ENCODE peak calls at places on chromosomes 5 and 9, in six cellular contexts. A, E, B, X, Q and W are unnamed samples.

GRCh38 chr5:83015676-83016075 is 61.5 kb downstream of the TMEM167A start:
- DNase-seq in E (no peak), Q (peak; percentile 19), X (peak; percentile 58), B (no peak), A (no peak), W (peak; percentile 18)

GRCh38 chr9:127977877-127978647 is 2.7 kb downstream of the EEIG1 start:
- DNase-seq in B (peak; percentile 94), X (peak; percentile 87), A (peak; percentile 70), E (no peak), Q (peak; percentile 87), W (peak; percentile 78)

GRCh38 chr5:155562153-155562552 is 548.6 kb downstream of the KIF4B start:
- DNase-seq in E (no peak), X (no peak), A (no peak), Q (no peak), B (no peak), W (no peak)

GRCh38 chr9:38651400-38652042 is 31.1 kb upstream of the ANKRD18A start:
- DNase-seq in A (peak; percentile 47), Q (no peak), E (no peak), X (peak; percentile 64), B (no peak), W (no peak)

GRCh38 chr9:69891696-69892095 is 71.1 kb downstream of the CFAP95 start:
- DNase-seq in B (no peak), Q (no peak), E (no peak), X (no peak), A (no peak), W (no peak)

GRCh38 chr5:124343451-124343867 is 403.0 kb downstream of the ZNF608 start:
- DNase-seq in X (peak; percentile 15), A (no peak), B (peak; percentile 69), E (no peak), Q (peak; percentile 99), W (no peak)

GRCh38 chr9:7862170-7862569 is 62.6 kb upstream of the DMAC1 start:
- DNase-seq in X (no peak), A (no peak), E (no peak), Q (no peak), B (no peak), W (no peak)

GRCh38 chr9:123784513-123784912 is 145.4 kb downstream of the DENND1A start:
- DNase-seq in B (peak; percentile 79), X (no peak), A (no peak), Q (peak; percentile 77), E (no peak), W (no peak)

GRCh38 chr5:3022665-3023064 is 271.2 kb upstream of the IRX2 start:
- DNase-seq in Q (no peak), X (no peak), B (no peak), E (no peak), A (no peak), W (no peak)

GRCh38 chr9:69380811-69381210 is 55.8 kb downstream of the ENTREP1 start:
- DNase-seq in A (no peak), Q (peak; percentile 72), B (peak; percentile 32), X (no peak), E (no peak), W (no peak)

GRCh38 chr9:124054671-124055212 is 43.2 kb downstream of the LHX2 start:
- DNase-seq in E (no peak), B (peak; percentile 94), Q (peak; percentile 99), A (no peak), X (no peak), W (no peak)

GRCh38 chr9:35736201-35736633 is 3.8 kb downstream of the CREB3 start:
- DNase-seq in Q (peak; percentile 66), X (peak; percentile 72), A (peak; percentile 48), B (peak; percentile 82), E (peak; percentile 64), W (peak; percentile 87)

GRCh38 chr5:9622891-9623547 is 7.1 kb downstream of the TAS2R1 start:
- DNase-seq in X (peak; percentile 15), A (no peak), Q (peak; percentile 87), E (no peak), B (peak; percentile 89), W (peak; percentile 56)

GRCh38 chr9:75186767-75187380 is 98.6 kb downstream of the OSTF1 start:
- DNase-seq in E (no peak), Q (no peak), B (peak; percentile 44), X (no peak), A (no peak), W (no peak)

GRCh38 chr5:18745988-18746615 is 1111.8 kb downstream of the TAF11L14 start:
- DNase-seq in X (no peak), A (no peak), Q (no peak), E (no peak), B (peak; percentile 17), W (no peak)

GRCh38 chr9:35814106-35814840 is 569 bp downstream of the HINT2 start:
- DNase-seq in E (no peak), X (peak; percentile 84), Q (peak; percentile 41), B (peak; percentile 86), A (peak; percentile 75), W (peak; percentile 91)

GRCh38 chr9:88974641-88975040 is 16.6 kb upstream of the S1PR3 start:
- DNase-seq in E (no peak), A (no peak), Q (no peak), B (no peak), X (no peak), W (no peak)

GRCh38 chr5:132471006-132471907 is 19.3 kb downstream of the IRF1 start:
- DNase-seq in E (no peak), A (no peak), Q (no peak), X (no peak), B (no peak), W (no peak)

GRCh38 chr5:100858987-100859545 is 44.0 kb downstream of the ST8SIA4 start:
- DNase-seq in Q (no peak), E (no peak), B (no peak), X (no peak), A (no peak), W (no peak)

GRCh38 chr9:82790868-82791267 is 272.1 kb downstream of the RASEF start:
- DNase-seq in B (no peak), X (no peak), Q (no peak), E (no peak), A (no peak), W (no peak)

GRCh38 chr5:10537614-10538013 is 26.3 kb upstream of the ANKRD33B start:
- DNase-seq in E (no peak), A (no peak), X (no peak), Q (no peak), B (no peak), W (no peak)

GRCh38 chr5:121949885-121950284 is 11.9 kb upstream of the SRFBP1 start:
- DNase-seq in X (peak; percentile 72), B (peak; percentile 78), E (peak; percentile 29), A (no peak), Q (peak; percentile 36), W (peak; percentile 55)

GRCh38 chr5:137778772-137779564 is 24.8 kb upstream of the HNRNPA0 start:
- DNase-seq in X (peak; percentile 51), Q (peak; percentile 33), B (peak; percentile 58), A (no peak), E (peak; percentile 44), W (peak; percentile 62)

GRCh38 chr5:145945620-145946111 is 9.3 kb downstream of the SH3RF2 start:
- DNase-seq in E (no peak), B (no peak), X (no peak), Q (no peak), A (no peak), W (no peak)
- H3K4me1 ChIP-seq in E (peaks cover 91% of the 10 kb centered on the region), B (peaks cover 16% of the 10 kb centered on the region), X (peaks cover 38% of the 10 kb centered on the region), Q (peaks cover 5% of the 10 kb centered on the region), A (peaks cover 59% of the 10 kb centered on the region), W (peaks cover 22% of the 10 kb centered on the region)

GRCh38 chr9:31335529-31336234 is 1048.8 kb upstream of the ACO1 start:
- DNase-seq in A (no peak), Q (no peak), X (no peak), B (no peak), E (no peak), W (no peak)
- H3K27me3 ChIP-seq in A (no peaks in the 10 kb centered on the region), Q (no peaks in the 10 kb centered on the region), X (no peaks in the 10 kb centered on the region), B (no peaks in the 10 kb centered on the region), E (no peaks in the 10 kb centered on the region), W (no peaks in the 10 kb centered on the region)

GRCh38 chr9:130696996-130697395 is 3.4 kb downstream of the EXOSC2 start:
- DNase-seq in B (no peak), X (no peak), A (no peak), E (no peak), Q (no peak), W (no peak)

GRCh38 chr9:130701059-130702022 is 7.8 kb downstream of the EXOSC2 start:
- DNase-seq in B (peak; percentile 85), Q (peak; percentile 73), A (peak; percentile 76), X (peak; percentile 91), E (no peak), W (peak; percentile 94)

GRCh38 chr9:130696139-130696650 is 2.6 kb downstream of the EXOSC2 start:
- DNase-seq in A (no peak), B (no peak), Q (no peak), X (no peak), E (no peak), W (no peak)

GRCh38 chr9:130699047-130699446 is 5.5 kb downstream of the EXOSC2 start:
- DNase-seq in Q (no peak), B (no peak), X (no peak), A (no peak), E (no peak), W (no peak)

DNA sequence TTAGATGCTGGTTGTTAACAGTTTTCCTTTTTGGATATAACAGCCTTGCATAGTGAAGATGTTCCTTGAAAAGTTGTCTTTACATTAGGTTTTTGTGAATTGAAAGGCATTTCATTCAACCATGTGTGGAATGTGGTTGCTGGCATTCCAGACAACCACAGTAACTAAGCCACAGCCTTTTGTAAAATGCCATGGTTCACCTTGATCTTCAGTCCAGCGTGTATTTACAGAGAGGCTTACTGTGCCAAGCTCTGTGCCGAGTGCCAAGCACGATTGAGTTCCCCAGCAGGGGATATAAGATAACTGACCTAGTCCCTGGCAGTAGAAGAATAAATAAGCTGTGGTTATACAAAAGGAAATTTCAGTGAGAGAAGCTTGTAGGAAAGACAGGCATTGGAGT is 4.9 kb downstream of the EXOSC2 start:
- DNase-seq in E (no peak), X (no peak), Q (peak; percentile 82), A (no peak), B (peak; percentile 40), W (no peak)
- H3K4me1 ChIP-seq in E (peaks cover 17% of the 10 kb centered on the region), X (peaks cover 8% of the 10 kb centered on the region), Q (peaks cover 8% of the 10 kb centered on the region), A (peaks cover 35% of the 10 kb centered on the region), B (peaks cover 21% of the 10 kb centered on the region), W (peaks cover 12% of the 10 kb centered on the region)

GRCh38 chr9:132985063-132985350 is 6.5 kb downstream of the GFI1B start:
- DNase-seq in E (no peak), A (no peak), Q (no peak), B (no peak), X (no peak), W (no peak)
- H3K27me3 ChIP-seq in E (no peaks in the 10 kb centered on the region), A (peaks cover 79% of the 10 kb centered on the region), Q (peaks cover 11% of the 10 kb centered on the region), B (peaks cover 44% of the 10 kb centered on the region), X (peaks cover 13% of the 10 kb centered on the region), W (peaks cover 19% of the 10 kb centered on the region)

DNA sequence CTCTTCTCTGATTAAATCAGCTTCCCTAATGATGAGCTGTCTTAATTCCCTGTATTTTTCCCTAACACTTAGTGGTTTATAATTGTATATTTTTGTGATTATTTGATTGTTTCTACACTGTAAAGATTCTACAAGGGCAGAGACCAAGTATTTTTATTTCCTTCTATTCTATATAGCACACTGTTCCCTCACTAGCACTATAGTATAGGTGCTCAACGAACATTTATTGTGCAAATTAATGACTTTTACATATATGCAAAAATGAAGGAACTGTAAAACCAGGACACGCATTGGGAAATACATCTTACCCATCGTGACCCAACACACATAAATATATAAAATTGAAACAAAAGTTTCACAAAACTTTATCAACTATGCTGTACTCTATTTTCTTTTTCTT is 7.6 kb downstream of the KDM4C start:
- DNase-seq in X (no peak), A (no peak), E (no peak), B (no peak), Q (no peak), W (no peak)
- H3K4me1 ChIP-seq in X (peaks cover 20% of the 10 kb centered on the region), A (peaks cover 34% of the 10 kb centered on the region), E (peaks cover 13% of the 10 kb centered on the region), B (peaks cover 20% of the 10 kb centered on the region), Q (no peaks in the 10 kb centered on the region), W (peaks cover 9% of the 10 kb centered on the region)

GRCh38 chr5:176630681-176631222 is 277 bp downstream of the EIF4E1B start:
- DNase-seq in A (no peak), B (no peak), E (no peak), Q (no peak), X (no peak), W (no peak)
- H3K27me3 ChIP-seq in A (peaks cover 100% of the 10 kb centered on the region), B (peaks cover 56% of the 10 kb centered on the region), E (peaks cover 5% of the 10 kb centered on the region), Q (peaks cover 30% of the 10 kb centered on the region), X (peaks cover 52% of the 10 kb centered on the region), W (peaks cover 84% of the 10 kb centered on the region)